ENCODE peak calls at places on chromosomes 7 and 10, in six cellular contexts. Y is coronary artery; L is GM12865; A is LoVo; N is activated CD4-positive, CD25-positive, alpha-beta regulatory T cell treated with anti-CD3 and anti-CD28 coated beads, Interleukin-2, amount 50 U/mL, for 72 hours; V is EH. K is an unnamed sample.

GRCh38 chr10:108072466-108072865 is 908.0 kb upstream of the SORCS1 start:
- DNase-seq in Y (no peak), L (no peak), A (no peak), N (no peak), V (no peak), K (no peak)

GRCh38 chr7:30702200-30702599 is 19.9 kb upstream of the CRHR2 start:
- DNase-seq in Y (no peak), L (no peak), A (no peak), N (no peak), V (no peak), K (no peak)

GRCh38 chr7:78176186-78176585 is 377.6 kb downstream of the PHTF2 start:
- DNase-seq in Y (no peak), L (no peak), A (no peak), N (no peak), V (no peak), K (no peak)

GRCh38 chr7:127900735-127901685 is 130.2 kb downstream of the LRRC4 start:
- DNase-seq in Y (no peak), L (peak; percentile 74), A (no peak), N (no peak), V (peak; percentile 26), K (no peak)

GRCh38 chr10:132522521-132523411 is 14.8 kb upstream of the INPP5A start:
- DNase-seq in Y (peak; percentile 66), L (no peak), A (no peak), N (peak; percentile 28), V (no peak), K (no peak)

GRCh38 chr7:16801111-16801542 is 3.7 kb downstream of the AGR2 start:
- DNase-seq in Y (no peak), L (peak; percentile 24), A (peak; percentile 84), N (no peak), V (peak; percentile 77), K (no peak)

GRCh38 chr10:43070121-43071085 is 6.5 kb upstream of the RET start:
- DNase-seq in Y (no peak), L (no peak), A (no peak), N (no peak), V (no peak), K (no peak)

GRCh38 chr10:90062786-90063185 is 361.4 kb downstream of the KIF20B start:
- DNase-seq in Y (no peak), L (no peak), A (no peak), N (no peak), V (peak; percentile 2), K (no peak)

GRCh38 chr7:72781161-72781560 is 46.8 kb downstream of the TYW1B start:
- DNase-seq in Y (no peak), L (no peak), A (no peak), N (no peak), V (no peak), K (no peak)

GRCh38 chr7:126682176-126682575 is 570.6 kb downstream of the GRM8 start:
- DNase-seq in Y (no peak), L (no peak), A (no peak), N (no peak), V (no peak), K (no peak)

GRCh38 chr10:49446031-49446430 is 50.1 kb upstream of the DRGX start:
- DNase-seq in Y (no peak), L (peak; percentile 38), A (no peak), N (no peak), V (peak; percentile 40), K (no peak)

GRCh38 chr10:624605-625334 is 64.7 kb downstream of the DIP2C start:
- DNase-seq in Y (no peak), L (no peak), A (no peak), N (no peak), V (peak; percentile 75), K (no peak)

GRCh38 chr10:37403776-37404175 is 278.4 kb downstream of the ANKRD30A start:
- DNase-seq in Y (no peak), L (no peak), A (no peak), N (no peak), V (no peak), K (no peak)

GRCh38 chr7:84194484-84195260 is at the start of gene SEMA3A:
- DNase-seq in Y (no peak), L (peak; percentile 58), A (peak; percentile 72), N (no peak), V (peak; percentile 82), K (no peak)

GRCh38 chr7:140201393-140201792 is 24.6 kb upstream of the KDM7A start:
- DNase-seq in Y (no peak), L (no peak), A (no peak), N (no peak), V (no peak), K (no peak)

GRCh38 chr10:4652111-4653010 is 173.6 kb upstream of the AKR1E2 start:
- DNase-seq in Y (no peak), L (peak; percentile 43), A (no peak), N (no peak), V (no peak), K (no peak)

GRCh38 chr10:51109821-51110533 is 35.7 kb downstream of the PRKG1 start:
- DNase-seq in Y (no peak), L (no peak), A (no peak), N (no peak), V (peak; percentile 82), K (no peak)

GRCh38 chr7:80918909-80919721 is at the start of gene SEMA3C:
- DNase-seq in Y (peak; percentile 93), L (no peak), A (peak; percentile 98), N (no peak), V (peak; percentile 94), K (peak; percentile 91)

GRCh38 chr7:75957021-75957736 is 37.2 kb downstream of the TMEM120A start:
- DNase-seq in Y (no peak), L (no peak), A (no peak), N (no peak), V (peak; percentile 27), K (no peak)

GRCh38 chr7:126776506-126776905 is 476.2 kb downstream of the GRM8 start:
- DNase-seq in Y (no peak), L (no peak), A (no peak), N (no peak), V (no peak), K (no peak)

GRCh38 chr7:41994746-41995110 is 242.3 kb downstream of the GLI3 start:
- DNase-seq in Y (no peak), L (no peak), A (no peak), N (no peak), V (peak; percentile 41), K (no peak)

GRCh38 chr10:60762554-60762953 is 15.7 kb upstream of the CDK1 start:
- DNase-seq in Y (no peak), L (no peak), A (no peak), N (no peak), V (no peak), K (no peak)

GRCh38 chr10:29576681-29577080 is 58.1 kb downstream of the SVIL start:
- DNase-seq in Y (no peak), L (no peak), A (no peak), N (no peak), V (no peak), K (no peak)

K was measured in type B pancreatic cell.